ENCODE peak calls at places on chromosome 12, in eight cellular contexts. M is H54; V is K562; L is naive thymus-derived CD8-positive, alpha-beta T cell; C is A549; B is dermis blood vessel endothelial cell; I is nephron progenitor cell; S is upper lobe of right lung. A is an unnamed sample.

GRCh38 chr12:92827836-92828431 is 101.2 kb downstream of the EEA1 start:
- DNase-seq in M (peak; percentile 8), V (peak; percentile 61), L (peak; percentile 5), C (peak; percentile 74), B (peak; percentile 73), I (peak; percentile 18), S (no peak), A (peak; percentile 9)

GRCh38 chr12:68391905-68392304 is 59.7 kb upstream of the MDM1 start:
- DNase-seq in M (no peak), V (peak; percentile 66), L (no peak), C (no peak), B (no peak), I (no peak), S (no peak), A (no peak)

GRCh38 chr12:65640489-65640901 is 183.8 kb upstream of the HMGA2 start:
- DNase-seq in M (no peak), V (no peak), L (no peak), C (no peak), B (no peak), I (no peak), S (no peak), A (no peak)

GRCh38 chr12:52199294-52199920 is 7.6 kb upstream of the KRT80 start:
- DNase-seq in M (no peak), V (no peak), L (no peak), C (no peak), B (no peak), I (no peak), S (no peak), A (no peak)

GRCh38 chr12:122437656-122438121 is 15.2 kb upstream of the CLIP1 start:
- DNase-seq in M (peak; percentile 68), V (no peak), L (no peak), C (no peak), B (no peak), I (no peak), S (peak; percentile 65), A (no peak)

GRCh38 chr12:79183003-79183402 is 318.4 kb downstream of the SYT1 start:
- DNase-seq in M (no peak), V (no peak), L (no peak), C (no peak), B (peak; percentile 37), I (no peak), S (no peak), A (no peak)

GRCh38 chr12:113058553-113058952 is 2.0 kb downstream of the DTX1 start:
- DNase-seq in M (no peak), V (no peak), L (no peak), C (no peak), B (no peak), I (no peak), S (no peak), A (no peak)

GRCh38 chr12:41008472-41008871 is 179.6 kb upstream of the PDZRN4 start:
- DNase-seq in M (no peak), V (no peak), L (no peak), C (peak; percentile 11), B (no peak), I (no peak), S (no peak), A (no peak)

GRCh38 chr12:3148366-3149000 is 71.3 kb downstream of the TSPAN9 start:
- DNase-seq in M (no peak), V (no peak), L (no peak), C (no peak), B (no peak), I (peak; percentile 50), S (peak; percentile 55), A (no peak)

A was measured in iPS DF 6.9.